ENCODE peak calls at places on chromosomes 12 and 14, in nine cellular contexts. One of them, this sample, is unnamed.

GRCh38 chr14:67541448-67542387 is 8.6 kb downstream of the PLEKHH1 start:
- DNase-seq in Caki2: no peak
- DNase-seq in EL: no peak
- DNase-seq in COR-L47: no peak
- DNase-seq in mesothelial cell of epicardium: no peak
- DNase-seq in trophoblast cell: peak
- DNase-seq in lower lobe of right lung: no peak
- DNase-seq in frontal cortex: no peak
- DNase-seq in islet precursor cell: peak
- DNase-seq in this sample: peak

GRCh38 chr12:88577537-88577936 is 2.7 kb downstream of the KITLG start:
- DNase-seq in Caki2: peak
- DNase-seq in EL: peak
- DNase-seq in COR-L47: peak
- DNase-seq in mesothelial cell of epicardium: no peak
- DNase-seq in trophoblast cell: no peak
- DNase-seq in lower lobe of right lung: no peak
- DNase-seq in frontal cortex: no peak
- DNase-seq in islet precursor cell: no peak
- DNase-seq in this sample: no peak

GRCh38 chr12:4202918-4203317 is 70.6 kb upstream of the CCND2 start:
- DNase-seq in Caki2: no peak
- DNase-seq in EL: no peak
- DNase-seq in COR-L47: no peak
- DNase-seq in mesothelial cell of epicardium: no peak
- DNase-seq in trophoblast cell: no peak
- DNase-seq in lower lobe of right lung: no peak
- DNase-seq in frontal cortex: no peak
- DNase-seq in islet precursor cell: no peak
- DNase-seq in this sample: no peak

GRCh38 chr12:96445743-96446655 is 43.4 kb upstream of the CFAP54 start:
- DNase-seq in Caki2: peak
- DNase-seq in EL: peak
- DNase-seq in COR-L47: no peak
- DNase-seq in mesothelial cell of epicardium: no peak
- DNase-seq in trophoblast cell: peak
- DNase-seq in lower lobe of right lung: no peak
- DNase-seq in frontal cortex: no peak
- DNase-seq in islet precursor cell: peak
- DNase-seq in this sample: no peak

GRCh38 chr12:119780786-119781434 is 96.2 kb downstream of the CIT start:
- DNase-seq in Caki2: peak
- DNase-seq in EL: peak
- DNase-seq in COR-L47: peak
- DNase-seq in mesothelial cell of epicardium: no peak
- DNase-seq in trophoblast cell: peak
- DNase-seq in lower lobe of right lung: no peak
- DNase-seq in frontal cortex: peak
- DNase-seq in islet precursor cell: no peak
- DNase-seq in this sample: peak

GRCh38 chr14:51035611-51036192 is 59.2 kb downstream of the TRIM9 start:
- DNase-seq in Caki2: no peak
- DNase-seq in EL: peak
- DNase-seq in COR-L47: no peak
- DNase-seq in mesothelial cell of epicardium: no peak
- DNase-seq in trophoblast cell: peak
- DNase-seq in lower lobe of right lung: no peak
- DNase-seq in frontal cortex: no peak
- DNase-seq in islet precursor cell: no peak
- DNase-seq in this sample: peak

GRCh38 chr12:49298160-49298559 is 3.2 kb downstream of the PRPH start:
- DNase-seq in Caki2: no peak
- DNase-seq in EL: no peak
- DNase-seq in COR-L47: no peak
- DNase-seq in mesothelial cell of epicardium: no peak
- DNase-seq in trophoblast cell: no peak
- DNase-seq in lower lobe of right lung: no peak
- DNase-seq in frontal cortex: no peak
- DNase-seq in islet precursor cell: peak
- DNase-seq in this sample: no peak

GRCh38 chr14:61489932-61490331 is 168.6 kb downstream of the PRKCH start:
- DNase-seq in Caki2: no peak
- DNase-seq in EL: no peak
- DNase-seq in COR-L47: no peak
- DNase-seq in mesothelial cell of epicardium: no peak
- DNase-seq in trophoblast cell: peak
- DNase-seq in lower lobe of right lung: peak
- DNase-seq in frontal cortex: no peak
- DNase-seq in islet precursor cell: no peak
- DNase-seq in this sample: no peak

GRCh38 chr12:103864710-103865109 is 23.7 kb upstream of the NT5DC3 start:
- DNase-seq in Caki2: no peak
- DNase-seq in EL: no peak
- DNase-seq in COR-L47: no peak
- DNase-seq in mesothelial cell of epicardium: no peak
- DNase-seq in trophoblast cell: peak
- DNase-seq in lower lobe of right lung: no peak
- DNase-seq in frontal cortex: no peak
- DNase-seq in islet precursor cell: no peak
- DNase-seq in this sample: no peak

GRCh38 chr14:56150018-56150417 is 31.8 kb downstream of the PELI2 start:
- DNase-seq in Caki2: no peak
- DNase-seq in EL: no peak
- DNase-seq in COR-L47: no peak
- DNase-seq in mesothelial cell of epicardium: no peak
- DNase-seq in trophoblast cell: no peak
- DNase-seq in lower lobe of right lung: no peak
- DNase-seq in frontal cortex: no peak
- DNase-seq in islet precursor cell: no peak
- DNase-seq in this sample: no peak

GRCh38 chr14:81727243-81727642 is 193.6 kb upstream of the SEL1L start:
- DNase-seq in Caki2: no peak
- DNase-seq in EL: no peak
- DNase-seq in COR-L47: peak
- DNase-seq in mesothelial cell of epicardium: no peak
- DNase-seq in trophoblast cell: no peak
- DNase-seq in lower lobe of right lung: no peak
- DNase-seq in frontal cortex: no peak
- DNase-seq in islet precursor cell: no peak
- DNase-seq in this sample: peak

GRCh38 chr12:88960213-88960878 is 380.1 kb upstream of the KITLG start:
- DNase-seq in Caki2: no peak
- DNase-seq in EL: peak
- DNase-seq in COR-L47: no peak
- DNase-seq in mesothelial cell of epicardium: no peak
- DNase-seq in trophoblast cell: peak
- DNase-seq in lower lobe of right lung: no peak
- DNase-seq in frontal cortex: no peak
- DNase-seq in islet precursor cell: no peak
- DNase-seq in this sample: no peak

GRCh38 chr14:28294834-28295440 is 471.6 kb upstream of the FOXG1 start:
- DNase-seq in Caki2: peak
- DNase-seq in EL: no peak
- DNase-seq in COR-L47: no peak
- DNase-seq in mesothelial cell of epicardium: no peak
- DNase-seq in trophoblast cell: peak
- DNase-seq in lower lobe of right lung: no peak
- DNase-seq in frontal cortex: no peak
- DNase-seq in islet precursor cell: no peak
- DNase-seq in this sample: peak

GRCh38 chr12:43057561-43057960 is 468.0 kb upstream of the PRICKLE1 start:
- DNase-seq in Caki2: no peak
- DNase-seq in EL: peak
- DNase-seq in COR-L47: no peak
- DNase-seq in mesothelial cell of epicardium: no peak
- DNase-seq in trophoblast cell: no peak
- DNase-seq in lower lobe of right lung: no peak
- DNase-seq in frontal cortex: no peak
- DNase-seq in islet precursor cell: no peak
- DNase-seq in this sample: no peak

GRCh38 chr14:82422186-82422585 is 888.5 kb upstream of the SEL1L start:
- DNase-seq in Caki2: no peak
- DNase-seq in EL: no peak
- DNase-seq in COR-L47: peak
- DNase-seq in mesothelial cell of epicardium: no peak
- DNase-seq in trophoblast cell: no peak
- DNase-seq in lower lobe of right lung: no peak
- DNase-seq in frontal cortex: no peak
- DNase-seq in islet precursor cell: no peak
- DNase-seq in this sample: no peak

GRCh38 chr12:67355428-67356385 is 86.5 kb downstream of the CAND1 start:
- DNase-seq in Caki2: peak
- DNase-seq in EL: peak
- DNase-seq in COR-L47: peak
- DNase-seq in mesothelial cell of epicardium: no peak
- DNase-seq in trophoblast cell: peak
- DNase-seq in lower lobe of right lung: no peak
- DNase-seq in frontal cortex: peak
- DNase-seq in islet precursor cell: no peak
- DNase-seq in this sample: peak

GRCh38 chr14:91229743-91230200 is 14.7 kb downstream of the GPR68 start:
- DNase-seq in Caki2: no peak
- DNase-seq in EL: peak
- DNase-seq in COR-L47: no peak
- DNase-seq in mesothelial cell of epicardium: no peak
- DNase-seq in trophoblast cell: no peak
- DNase-seq in lower lobe of right lung: no peak
- DNase-seq in frontal cortex: no peak
- DNase-seq in islet precursor cell: no peak
- DNase-seq in this sample: no peak